ENCODE peak calls at places on chromosomes 6 and 20, in nine cellular contexts. L is LoVo, I is heart left ventricle, J is A549, X is choroid plexus epithelial cell, E is iPS-NIHi11, W is NCI-H510A, Z is left ventricle myocardium superior, R is neural progenitor cell. M is an unnamed sample.

GRCh38 chr20:32977281-32978008 is 26.8 kb downstream of the SUN5 start:
- DNase-seq in L (no peak), I (no peak), J (no peak), X (no peak), E (no peak), W (no peak), Z (no peak), R (no peak), M (no peak)

GRCh38 chr6:125989631-125990030 is 3.3 kb downstream of the TRMT11 start:
- DNase-seq in L (peak), I (no peak), J (no peak), X (peak), E (no peak), W (no peak), Z (no peak), R (no peak), M (no peak)

GRCh38 chr20:48051810-48052491 is 266.7 kb upstream of the SULF2 start:
- DNase-seq in L (peak), I (no peak), J (peak), X (peak), E (no peak), W (no peak), Z (no peak), R (no peak), M (no peak)

GRCh38 chr6:63576147-63576772 is 4.0 kb downstream of the LOC128125822 start:
- DNase-seq in L (no peak), I (no peak), J (no peak), X (no peak), E (no peak), W (no peak), Z (no peak), R (no peak), M (no peak)

GRCh38 chr6:2245954-2246863 is 804 bp upstream of the GMDS start:
- DNase-seq in L (peak), I (peak), J (peak), X (peak), E (peak), W (peak), Z (no peak), R (peak), M (peak)

GRCh38 chr20:64280460-64280843 is 24.9 kb downstream of the PCMTD2 start:
- DNase-seq in L (no peak), I (no peak), J (no peak), X (no peak), E (no peak), W (no peak), Z (no peak), R (no peak), M (no peak)

GRCh38 chr6:140183881-140184280 is 809.4 kb upstream of the CITED2 start:
- DNase-seq in L (no peak), I (no peak), J (no peak), X (peak), E (no peak), W (no peak), Z (no peak), R (no peak), M (no peak)

GRCh38 chr20:64099880-64100565 is 7.3 kb downstream of the NPBWR2 start:
- DNase-seq in L (no peak), I (peak), J (no peak), X (no peak), E (no peak), W (no peak), Z (peak), R (no peak), M (peak)

GRCh38 chr6:26270903-26271639 is 93.9 kb upstream of the BTN3A2 start:
- DNase-seq in L (peak), I (peak), J (no peak), X (peak), E (peak), W (no peak), Z (peak), R (peak), M (peak)

GRCh38 chr6:6714498-6715360 is 126.2 kb downstream of the LY86 start:
- DNase-seq in L (no peak), I (no peak), J (no peak), X (no peak), E (no peak), W (no peak), Z (no peak), R (no peak), M (no peak)

GRCh38 chr20:46089076-46089337 is 755 bp downstream of the NCOA5 start:
- DNase-seq in L (no peak), I (no peak), J (peak), X (no peak), E (no peak), W (no peak), Z (no peak), R (peak), M (peak)

GRCh38 chr20:61556116-61556515 is 304.1 kb downstream of the CDH4 start:
- DNase-seq in L (no peak), I (no peak), J (peak), X (peak), E (no peak), W (no peak), Z (no peak), R (no peak), M (no peak)

GRCh38 chr20:25369971-25370370 is 20.7 kb downstream of the ABHD12 start:
- DNase-seq in L (no peak), I (no peak), J (no peak), X (no peak), E (no peak), W (no peak), Z (no peak), R (no peak), M (no peak)